ENCODE peak calls at places on chromosome 13, in six cellular contexts. One of them, this sample, is unnamed.

GRCh38 chr13:31824705-31825512 is 85.6 kb downstream of the RXFP2 start:
- DNase-seq in stimulated activated CD4-positive, alpha-beta T cell treated with anti-CD3 and anti-CD28 coated beads, Interleukin-12 subunit alpha, Interleukin-12 subunit beta, amount 100 ng/mL, for 4 hours: no peak
- DNase-seq in activated T-cell treated with anti-CD3 and anti-CD28 coated beads, Interleukin-2, amount 50 U/mL, for 24 hours: no peak
- DNase-seq in brain microvascular endothelial cell: peak; percentile 47
- DNase-seq in stimulated activated CD8-positive, alpha-beta memory T cell treated with anti-CD3 and anti-CD28 coated beads, Interleukin-7, amount 100 ng/mL, for 1 hour: no peak
- DNase-seq in M059J: peak; percentile 44
- DNase-seq in this sample: no peak

GRCh38 chr13:95204231-95204765 is 97.0 kb downstream of the ABCC4 start:
- DNase-seq in stimulated activated CD4-positive, alpha-beta T cell treated with anti-CD3 and anti-CD28 coated beads, Interleukin-12 subunit alpha, Interleukin-12 subunit beta, amount 100 ng/mL, for 4 hours: no peak
- DNase-seq in stimulated activated CD8-positive, alpha-beta memory T cell treated with anti-CD3 and anti-CD28 coated beads, Interleukin-7, amount 100 ng/mL, for 1 hour: no peak
- DNase-seq in M059J: no peak
- DNase-seq in brain microvascular endothelial cell: no peak
- DNase-seq in activated T-cell treated with anti-CD3 and anti-CD28 coated beads, Interleukin-2, amount 50 U/mL, for 24 hours: no peak
- DNase-seq in this sample: no peak

GRCh38 chr13:20363604-20364003 is 131.5 kb upstream of the GJB6 start:
- DNase-seq in activated T-cell treated with anti-CD3 and anti-CD28 coated beads, Interleukin-2, amount 50 U/mL, for 24 hours: no peak
- DNase-seq in stimulated activated CD8-positive, alpha-beta memory T cell treated with anti-CD3 and anti-CD28 coated beads, Interleukin-7, amount 100 ng/mL, for 1 hour: no peak
- DNase-seq in stimulated activated CD4-positive, alpha-beta T cell treated with anti-CD3 and anti-CD28 coated beads, Interleukin-12 subunit alpha, Interleukin-12 subunit beta, amount 100 ng/mL, for 4 hours: no peak
- DNase-seq in M059J: no peak
- DNase-seq in brain microvascular endothelial cell: no peak
- DNase-seq in this sample: no peak

GRCh38 chr13:98173431-98173921 is 3.6 kb downstream of the RNF113B start:
- DNase-seq in stimulated activated CD8-positive, alpha-beta memory T cell treated with anti-CD3 and anti-CD28 coated beads, Interleukin-7, amount 100 ng/mL, for 1 hour: no peak
- DNase-seq in M059J: peak; percentile 96
- DNase-seq in brain microvascular endothelial cell: peak; percentile 87
- DNase-seq in stimulated activated CD4-positive, alpha-beta T cell treated with anti-CD3 and anti-CD28 coated beads, Interleukin-12 subunit alpha, Interleukin-12 subunit beta, amount 100 ng/mL, for 4 hours: no peak
- DNase-seq in activated T-cell treated with anti-CD3 and anti-CD28 coated beads, Interleukin-2, amount 50 U/mL, for 24 hours: no peak
- DNase-seq in this sample: peak; percentile 48

GRCh38 chr13:40381935-40382764 is 284.3 kb downstream of the FOXO1 start:
- DNase-seq in stimulated activated CD4-positive, alpha-beta T cell treated with anti-CD3 and anti-CD28 coated beads, Interleukin-12 subunit alpha, Interleukin-12 subunit beta, amount 100 ng/mL, for 4 hours: no peak
- DNase-seq in stimulated activated CD8-positive, alpha-beta memory T cell treated with anti-CD3 and anti-CD28 coated beads, Interleukin-7, amount 100 ng/mL, for 1 hour: no peak
- DNase-seq in brain microvascular endothelial cell: no peak
- DNase-seq in M059J: no peak
- DNase-seq in activated T-cell treated with anti-CD3 and anti-CD28 coated beads, Interleukin-2, amount 50 U/mL, for 24 hours: no peak
- DNase-seq in this sample: no peak

GRCh38 chr13:46778095-46778494 is 18.9 kb downstream of the ESD start:
- DNase-seq in M059J: no peak
- DNase-seq in brain microvascular endothelial cell: no peak
- DNase-seq in activated T-cell treated with anti-CD3 and anti-CD28 coated beads, Interleukin-2, amount 50 U/mL, for 24 hours: no peak
- DNase-seq in stimulated activated CD8-positive, alpha-beta memory T cell treated with anti-CD3 and anti-CD28 coated beads, Interleukin-7, amount 100 ng/mL, for 1 hour: no peak
- DNase-seq in stimulated activated CD4-positive, alpha-beta T cell treated with anti-CD3 and anti-CD28 coated beads, Interleukin-12 subunit alpha, Interleukin-12 subunit beta, amount 100 ng/mL, for 4 hours: no peak
- DNase-seq in this sample: no peak

GRCh38 chr13:34678154-34678553 is 263.9 kb upstream of the NBEA start:
- DNase-seq in activated T-cell treated with anti-CD3 and anti-CD28 coated beads, Interleukin-2, amount 50 U/mL, for 24 hours: no peak
- DNase-seq in stimulated activated CD4-positive, alpha-beta T cell treated with anti-CD3 and anti-CD28 coated beads, Interleukin-12 subunit alpha, Interleukin-12 subunit beta, amount 100 ng/mL, for 4 hours: no peak
- DNase-seq in M059J: peak; percentile 82
- DNase-seq in stimulated activated CD8-positive, alpha-beta memory T cell treated with anti-CD3 and anti-CD28 coated beads, Interleukin-7, amount 100 ng/mL, for 1 hour: no peak
- DNase-seq in brain microvascular endothelial cell: peak; percentile 82
- DNase-seq in this sample: no peak

GRCh38 chr13:36986462-36987240 is 12.5 kb downstream of the ALG5 start:
- DNase-seq in activated T-cell treated with anti-CD3 and anti-CD28 coated beads, Interleukin-2, amount 50 U/mL, for 24 hours: no peak
- DNase-seq in stimulated activated CD8-positive, alpha-beta memory T cell treated with anti-CD3 and anti-CD28 coated beads, Interleukin-7, amount 100 ng/mL, for 1 hour: no peak
- DNase-seq in M059J: peak; percentile 48
- DNase-seq in stimulated activated CD4-positive, alpha-beta T cell treated with anti-CD3 and anti-CD28 coated beads, Interleukin-12 subunit alpha, Interleukin-12 subunit beta, amount 100 ng/mL, for 4 hours: no peak
- DNase-seq in brain microvascular endothelial cell: no peak
- DNase-seq in this sample: no peak

GRCh38 chr13:24619302-24619701 is 60.9 kb upstream of the ATP12A start:
- DNase-seq in M059J: no peak
- DNase-seq in activated T-cell treated with anti-CD3 and anti-CD28 coated beads, Interleukin-2, amount 50 U/mL, for 24 hours: no peak
- DNase-seq in stimulated activated CD8-positive, alpha-beta memory T cell treated with anti-CD3 and anti-CD28 coated beads, Interleukin-7, amount 100 ng/mL, for 1 hour: no peak
- DNase-seq in stimulated activated CD4-positive, alpha-beta T cell treated with anti-CD3 and anti-CD28 coated beads, Interleukin-12 subunit alpha, Interleukin-12 subunit beta, amount 100 ng/mL, for 4 hours: no peak
- DNase-seq in brain microvascular endothelial cell: no peak
- DNase-seq in this sample: no peak

GRCh38 chr13:26604784-26605183 is 47.3 kb downstream of the WASF3 start:
- DNase-seq in stimulated activated CD8-positive, alpha-beta memory T cell treated with anti-CD3 and anti-CD28 coated beads, Interleukin-7, amount 100 ng/mL, for 1 hour: no peak
- DNase-seq in activated T-cell treated with anti-CD3 and anti-CD28 coated beads, Interleukin-2, amount 50 U/mL, for 24 hours: no peak
- DNase-seq in M059J: no peak
- DNase-seq in brain microvascular endothelial cell: no peak
- DNase-seq in stimulated activated CD4-positive, alpha-beta T cell treated with anti-CD3 and anti-CD28 coated beads, Interleukin-12 subunit alpha, Interleukin-12 subunit beta, amount 100 ng/mL, for 4 hours: no peak
- DNase-seq in this sample: no peak

GRCh38 chr13:46142692-46143238 is 37.9 kb upstream of the CPB2 start:
- DNase-seq in brain microvascular endothelial cell: no peak
- DNase-seq in stimulated activated CD8-positive, alpha-beta memory T cell treated with anti-CD3 and anti-CD28 coated beads, Interleukin-7, amount 100 ng/mL, for 1 hour: no peak
- DNase-seq in stimulated activated CD4-positive, alpha-beta T cell treated with anti-CD3 and anti-CD28 coated beads, Interleukin-12 subunit alpha, Interleukin-12 subunit beta, amount 100 ng/mL, for 4 hours: no peak
- DNase-seq in activated T-cell treated with anti-CD3 and anti-CD28 coated beads, Interleukin-2, amount 50 U/mL, for 24 hours: no peak
- DNase-seq in M059J: no peak
- DNase-seq in this sample: no peak

GRCh38 chr13:80340643-80341097 is 256 bp downstream of the SPRY2 start:
- DNase-seq in stimulated activated CD4-positive, alpha-beta T cell treated with anti-CD3 and anti-CD28 coated beads, Interleukin-12 subunit alpha, Interleukin-12 subunit beta, amount 100 ng/mL, for 4 hours: no peak
- DNase-seq in activated T-cell treated with anti-CD3 and anti-CD28 coated beads, Interleukin-2, amount 50 U/mL, for 24 hours: no peak
- DNase-seq in M059J: peak; percentile 65
- DNase-seq in brain microvascular endothelial cell: peak; percentile 41
- DNase-seq in stimulated activated CD8-positive, alpha-beta memory T cell treated with anti-CD3 and anti-CD28 coated beads, Interleukin-7, amount 100 ng/mL, for 1 hour: no peak
- DNase-seq in this sample: peak; percentile 26

GRCh38 chr13:113322890-113323651 is 26.0 kb downstream of the LAMP1 start:
- DNase-seq in stimulated activated CD8-positive, alpha-beta memory T cell treated with anti-CD3 and anti-CD28 coated beads, Interleukin-7, amount 100 ng/mL, for 1 hour: no peak
- DNase-seq in M059J: no peak
- DNase-seq in brain microvascular endothelial cell: no peak
- DNase-seq in activated T-cell treated with anti-CD3 and anti-CD28 coated beads, Interleukin-2, amount 50 U/mL, for 24 hours: no peak
- DNase-seq in stimulated activated CD4-positive, alpha-beta T cell treated with anti-CD3 and anti-CD28 coated beads, Interleukin-12 subunit alpha, Interleukin-12 subunit beta, amount 100 ng/mL, for 4 hours: no peak
- DNase-seq in this sample: no peak

GRCh38 chr13:111316161-111316730 is 4.2 kb upstream of the TEX29 start:
- DNase-seq in activated T-cell treated with anti-CD3 and anti-CD28 coated beads, Interleukin-2, amount 50 U/mL, for 24 hours: no peak
- DNase-seq in M059J: no peak
- DNase-seq in stimulated activated CD8-positive, alpha-beta memory T cell treated with anti-CD3 and anti-CD28 coated beads, Interleukin-7, amount 100 ng/mL, for 1 hour: no peak
- DNase-seq in brain microvascular endothelial cell: no peak
- DNase-seq in stimulated activated CD4-positive, alpha-beta T cell treated with anti-CD3 and anti-CD28 coated beads, Interleukin-12 subunit alpha, Interleukin-12 subunit beta, amount 100 ng/mL, for 4 hours: no peak
- DNase-seq in this sample: no peak

GRCh38 chr13:80824231-80824630 is 483.3 kb upstream of the SPRY2 start:
- DNase-seq in stimulated activated CD8-positive, alpha-beta memory T cell treated with anti-CD3 and anti-CD28 coated beads, Interleukin-7, amount 100 ng/mL, for 1 hour: no peak
- DNase-seq in brain microvascular endothelial cell: no peak
- DNase-seq in activated T-cell treated with anti-CD3 and anti-CD28 coated beads, Interleukin-2, amount 50 U/mL, for 24 hours: no peak
- DNase-seq in stimulated activated CD4-positive, alpha-beta T cell treated with anti-CD3 and anti-CD28 coated beads, Interleukin-12 subunit alpha, Interleukin-12 subunit beta, amount 100 ng/mL, for 4 hours: no peak
- DNase-seq in M059J: no peak
- DNase-seq in this sample: no peak

GRCh38 chr13:52348081-52348480 is 57.9 kb downstream of the THSD1 start:
- DNase-seq in M059J: peak; percentile 87
- DNase-seq in activated T-cell treated with anti-CD3 and anti-CD28 coated beads, Interleukin-2, amount 50 U/mL, for 24 hours: no peak
- DNase-seq in stimulated activated CD8-positive, alpha-beta memory T cell treated with anti-CD3 and anti-CD28 coated beads, Interleukin-7, amount 100 ng/mL, for 1 hour: no peak
- DNase-seq in stimulated activated CD4-positive, alpha-beta T cell treated with anti-CD3 and anti-CD28 coated beads, Interleukin-12 subunit alpha, Interleukin-12 subunit beta, amount 100 ng/mL, for 4 hours: no peak
- DNase-seq in brain microvascular endothelial cell: peak; percentile 82
- DNase-seq in this sample: no peak

GRCh38 chr13:46389985-46390384 is 2.9 kb upstream of the RUBCNL start:
- DNase-seq in M059J: peak; percentile 32
- DNase-seq in stimulated activated CD4-positive, alpha-beta T cell treated with anti-CD3 and anti-CD28 coated beads, Interleukin-12 subunit alpha, Interleukin-12 subunit beta, amount 100 ng/mL, for 4 hours: no peak
- DNase-seq in brain microvascular endothelial cell: no peak
- DNase-seq in stimulated activated CD8-positive, alpha-beta memory T cell treated with anti-CD3 and anti-CD28 coated beads, Interleukin-7, amount 100 ng/mL, for 1 hour: no peak
- DNase-seq in activated T-cell treated with anti-CD3 and anti-CD28 coated beads, Interleukin-2, amount 50 U/mL, for 24 hours: no peak
- DNase-seq in this sample: no peak

GRCh38 chr13:75465236-75465635 is 16.7 kb downstream of the TBC1D4 start:
- DNase-seq in activated T-cell treated with anti-CD3 and anti-CD28 coated beads, Interleukin-2, amount 50 U/mL, for 24 hours: no peak
- DNase-seq in stimulated activated CD4-positive, alpha-beta T cell treated with anti-CD3 and anti-CD28 coated beads, Interleukin-12 subunit alpha, Interleukin-12 subunit beta, amount 100 ng/mL, for 4 hours: no peak
- DNase-seq in brain microvascular endothelial cell: no peak
- DNase-seq in stimulated activated CD8-positive, alpha-beta memory T cell treated with anti-CD3 and anti-CD28 coated beads, Interleukin-7, amount 100 ng/mL, for 1 hour: no peak
- DNase-seq in M059J: no peak
- DNase-seq in this sample: no peak

GRCh38 chr13:45705145-45705695 is 3.1 kb downstream of the CBY2 start:
- DNase-seq in stimulated activated CD8-positive, alpha-beta memory T cell treated with anti-CD3 and anti-CD28 coated beads, Interleukin-7, amount 100 ng/mL, for 1 hour: no peak
- DNase-seq in brain microvascular endothelial cell: no peak
- DNase-seq in M059J: no peak
- DNase-seq in activated T-cell treated with anti-CD3 and anti-CD28 coated beads, Interleukin-2, amount 50 U/mL, for 24 hours: no peak
- DNase-seq in stimulated activated CD4-positive, alpha-beta T cell treated with anti-CD3 and anti-CD28 coated beads, Interleukin-12 subunit alpha, Interleukin-12 subunit beta, amount 100 ng/mL, for 4 hours: no peak
- DNase-seq in this sample: no peak

GRCh38 chr13:48637601-48638000 is 16.1 kb upstream of the CYSLTR2 start:
- DNase-seq in activated T-cell treated with anti-CD3 and anti-CD28 coated beads, Interleukin-2, amount 50 U/mL, for 24 hours: no peak
- DNase-seq in brain microvascular endothelial cell: no peak
- DNase-seq in stimulated activated CD4-positive, alpha-beta T cell treated with anti-CD3 and anti-CD28 coated beads, Interleukin-12 subunit alpha, Interleukin-12 subunit beta, amount 100 ng/mL, for 4 hours: no peak
- DNase-seq in stimulated activated CD8-positive, alpha-beta memory T cell treated with anti-CD3 and anti-CD28 coated beads, Interleukin-7, amount 100 ng/mL, for 1 hour: no peak
- DNase-seq in M059J: no peak
- DNase-seq in this sample: no peak

GRCh38 chr13:58655086-58655485 is 1023.5 kb downstream of the PCDH17 start:
- DNase-seq in activated T-cell treated with anti-CD3 and anti-CD28 coated beads, Interleukin-2, amount 50 U/mL, for 24 hours: no peak
- DNase-seq in stimulated activated CD8-positive, alpha-beta memory T cell treated with anti-CD3 and anti-CD28 coated beads, Interleukin-7, amount 100 ng/mL, for 1 hour: no peak
- DNase-seq in M059J: no peak
- DNase-seq in brain microvascular endothelial cell: no peak
- DNase-seq in stimulated activated CD4-positive, alpha-beta T cell treated with anti-CD3 and anti-CD28 coated beads, Interleukin-12 subunit alpha, Interleukin-12 subunit beta, amount 100 ng/mL, for 4 hours: no peak
- DNase-seq in this sample: no peak

GRCh38 chr13:103142091-103142594 is 75.9 kb upstream of the SLC10A2 start:
- DNase-seq in stimulated activated CD4-positive, alpha-beta T cell treated with anti-CD3 and anti-CD28 coated beads, Interleukin-12 subunit alpha, Interleukin-12 subunit beta, amount 100 ng/mL, for 4 hours: no peak
- DNase-seq in M059J: no peak
- DNase-seq in activated T-cell treated with anti-CD3 and anti-CD28 coated beads, Interleukin-2, amount 50 U/mL, for 24 hours: no peak
- DNase-seq in stimulated activated CD8-positive, alpha-beta memory T cell treated with anti-CD3 and anti-CD28 coated beads, Interleukin-7, amount 100 ng/mL, for 1 hour: no peak
- DNase-seq in brain microvascular endothelial cell: no peak
- DNase-seq in this sample: no peak

GRCh38 chr13:32878172-32878571 is 138.1 kb upstream of the KL start:
- DNase-seq in stimulated activated CD8-positive, alpha-beta memory T cell treated with anti-CD3 and anti-CD28 coated beads, Interleukin-7, amount 100 ng/mL, for 1 hour: no peak
- DNase-seq in stimulated activated CD4-positive, alpha-beta T cell treated with anti-CD3 and anti-CD28 coated beads, Interleukin-12 subunit alpha, Interleukin-12 subunit beta, amount 100 ng/mL, for 4 hours: no peak
- DNase-seq in M059J: peak; percentile 80
- DNase-seq in activated T-cell treated with anti-CD3 and anti-CD28 coated beads, Interleukin-2, amount 50 U/mL, for 24 hours: no peak
- DNase-seq in brain microvascular endothelial cell: no peak
- DNase-seq in this sample: no peak

GRCh38 chr13:50950808-50951207 is 41.2 kb downstream of the RNASEH2B start:
- DNase-seq in stimulated activated CD4-positive, alpha-beta T cell treated with anti-CD3 and anti-CD28 coated beads, Interleukin-12 subunit alpha, Interleukin-12 subunit beta, amount 100 ng/mL, for 4 hours: no peak
- DNase-seq in activated T-cell treated with anti-CD3 and anti-CD28 coated beads, Interleukin-2, amount 50 U/mL, for 24 hours: no peak
- DNase-seq in stimulated activated CD8-positive, alpha-beta memory T cell treated with anti-CD3 and anti-CD28 coated beads, Interleukin-7, amount 100 ng/mL, for 1 hour: no peak
- DNase-seq in M059J: no peak
- DNase-seq in brain microvascular endothelial cell: no peak
- DNase-seq in this sample: no peak

GRCh38 chr13:68927387-68928026 is 1180.1 kb upstream of the ATXN8OS start:
- DNase-seq in brain microvascular endothelial cell: no peak
- DNase-seq in stimulated activated CD8-positive, alpha-beta memory T cell treated with anti-CD3 and anti-CD28 coated beads, Interleukin-7, amount 100 ng/mL, for 1 hour: no peak
- DNase-seq in activated T-cell treated with anti-CD3 and anti-CD28 coated beads, Interleukin-2, amount 50 U/mL, for 24 hours: no peak
- DNase-seq in stimulated activated CD4-positive, alpha-beta T cell treated with anti-CD3 and anti-CD28 coated beads, Interleukin-12 subunit alpha, Interleukin-12 subunit beta, amount 100 ng/mL, for 4 hours: no peak
- DNase-seq in M059J: no peak
- DNase-seq in this sample: no peak

GRCh38 chr13:37173214-37173613 is 67.8 kb upstream of the CSNK1A1L start:
- DNase-seq in M059J: peak; percentile 51
- DNase-seq in stimulated activated CD4-positive, alpha-beta T cell treated with anti-CD3 and anti-CD28 coated beads, Interleukin-12 subunit alpha, Interleukin-12 subunit beta, amount 100 ng/mL, for 4 hours: no peak
- DNase-seq in stimulated activated CD8-positive, alpha-beta memory T cell treated with anti-CD3 and anti-CD28 coated beads, Interleukin-7, amount 100 ng/mL, for 1 hour: no peak
- DNase-seq in activated T-cell treated with anti-CD3 and anti-CD28 coated beads, Interleukin-2, amount 50 U/mL, for 24 hours: no peak
- DNase-seq in brain microvascular endothelial cell: peak; percentile 34
- DNase-seq in this sample: no peak

GRCh38 chr13:51674276-51674675 is 90.0 kb downstream of the WDFY2 start:
- DNase-seq in brain microvascular endothelial cell: no peak
- DNase-seq in activated T-cell treated with anti-CD3 and anti-CD28 coated beads, Interleukin-2, amount 50 U/mL, for 24 hours: no peak
- DNase-seq in stimulated activated CD4-positive, alpha-beta T cell treated with anti-CD3 and anti-CD28 coated beads, Interleukin-12 subunit alpha, Interleukin-12 subunit beta, amount 100 ng/mL, for 4 hours: no peak
- DNase-seq in stimulated activated CD8-positive, alpha-beta memory T cell treated with anti-CD3 and anti-CD28 coated beads, Interleukin-7, amount 100 ng/mL, for 1 hour: no peak
- DNase-seq in M059J: no peak
- DNase-seq in this sample: no peak

GRCh38 chr13:113639661-113640262 is 18.2 kb downstream of the ATP4B start:
- DNase-seq in stimulated activated CD4-positive, alpha-beta T cell treated with anti-CD3 and anti-CD28 coated beads, Interleukin-12 subunit alpha, Interleukin-12 subunit beta, amount 100 ng/mL, for 4 hours: no peak
- DNase-seq in stimulated activated CD8-positive, alpha-beta memory T cell treated with anti-CD3 and anti-CD28 coated beads, Interleukin-7, amount 100 ng/mL, for 1 hour: no peak
- DNase-seq in brain microvascular endothelial cell: no peak
- DNase-seq in activated T-cell treated with anti-CD3 and anti-CD28 coated beads, Interleukin-2, amount 50 U/mL, for 24 hours: peak; percentile 22
- DNase-seq in M059J: no peak
- DNase-seq in this sample: no peak

GRCh38 chr13:49893591-49893990 is 42.5 kb downstream of the SPRYD7 start:
- DNase-seq in stimulated activated CD8-positive, alpha-beta memory T cell treated with anti-CD3 and anti-CD28 coated beads, Interleukin-7, amount 100 ng/mL, for 1 hour: no peak
- DNase-seq in M059J: no peak
- DNase-seq in activated T-cell treated with anti-CD3 and anti-CD28 coated beads, Interleukin-2, amount 50 U/mL, for 24 hours: no peak
- DNase-seq in brain microvascular endothelial cell: no peak
- DNase-seq in stimulated activated CD4-positive, alpha-beta T cell treated with anti-CD3 and anti-CD28 coated beads, Interleukin-12 subunit alpha, Interleukin-12 subunit beta, amount 100 ng/mL, for 4 hours: no peak
- DNase-seq in this sample: no peak

GRCh38 chr13:109737606-109738005 is 48.8 kb downstream of the IRS2 start:
- DNase-seq in M059J: no peak
- DNase-seq in brain microvascular endothelial cell: no peak
- DNase-seq in stimulated activated CD4-positive, alpha-beta T cell treated with anti-CD3 and anti-CD28 coated beads, Interleukin-12 subunit alpha, Interleukin-12 subunit beta, amount 100 ng/mL, for 4 hours: peak; percentile 8
- DNase-seq in activated T-cell treated with anti-CD3 and anti-CD28 coated beads, Interleukin-2, amount 50 U/mL, for 24 hours: no peak
- DNase-seq in stimulated activated CD8-positive, alpha-beta memory T cell treated with anti-CD3 and anti-CD28 coated beads, Interleukin-7, amount 100 ng/mL, for 1 hour: no peak
- DNase-seq in this sample: no peak

GRCh38 chr13:30665638-30666037 is 47.9 kb downstream of the USPL1 start:
- DNase-seq in brain microvascular endothelial cell: no peak
- DNase-seq in stimulated activated CD4-positive, alpha-beta T cell treated with anti-CD3 and anti-CD28 coated beads, Interleukin-12 subunit alpha, Interleukin-12 subunit beta, amount 100 ng/mL, for 4 hours: no peak
- DNase-seq in stimulated activated CD8-positive, alpha-beta memory T cell treated with anti-CD3 and anti-CD28 coated beads, Interleukin-7, amount 100 ng/mL, for 1 hour: no peak
- DNase-seq in M059J: no peak
- DNase-seq in activated T-cell treated with anti-CD3 and anti-CD28 coated beads, Interleukin-2, amount 50 U/mL, for 24 hours: no peak
- DNase-seq in this sample: peak; percentile 36

This sample was measured in CMK.